ENCODE peak calls at places on chromosomes 12 and 14, in five cellular contexts. N, W, X, K and V are unnamed samples.

GRCh38 chr12:71702590-71702989 is 16.7 kb downstream of the TMEM19 start:
- DNase-seq in N (no peak), W (no peak), X (no peak), K (no peak), V (no peak)

GRCh38 chr14:90649096-90649495 is 167.1 kb downstream of the TTC7B start:
- DNase-seq in N (no peak), W (no peak), X (no peak), K (no peak), V (no peak)

GRCh38 chr12:81520064-81520945 is 238.8 kb downstream of the PPFIA2 start:
- DNase-seq in N (no peak), W (no peak), X (no peak), K (no peak), V (no peak)

GRCh38 chr14:93719234-93719633 is 69.1 kb downstream of the PRIMA1 start:
- DNase-seq in N (no peak), W (no peak), X (no peak), K (no peak), V (no peak)

GRCh38 chr12:24379493-24379892 is 430.0 kb upstream of the SOX5 start:
- DNase-seq in N (no peak), W (no peak), X (no peak), K (no peak), V (no peak)

GRCh38 chr14:70955543-70956480 is 48.6 kb downstream of the PCNX1 start:
- DNase-seq in N (no peak), W (no peak), X (no peak), K (no peak), V (no peak)

GRCh38 chr14:89613260-89614008 is 196.4 kb upstream of the FOXN3 start:
- DNase-seq in N (no peak), W (no peak), X (no peak), K (no peak), V (no peak)

GRCh38 chr14:32250681-32251080 is 47.6 kb upstream of the RNU6-8 start:
- DNase-seq in N (no peak), W (no peak), X (no peak), K (no peak), V (no peak)

GRCh38 chr14:32738206-32738871 is 200.3 kb upstream of the NPAS3 start:
- DNase-seq in N (no peak), W (no peak), X (no peak), K (no peak), V (no peak)

GRCh38 chr14:63046339-63047268 is 1.3 kb upstream of the KCNH5 start:
- DNase-seq in N (no peak), W (no peak), X (no peak), K (no peak), V (no peak)

GRCh38 chr12:15592934-15593333 is 196.3 kb downstream of the EPS8 start:
- DNase-seq in N (no peak), W (no peak), X (no peak), K (no peak), V (no peak)

GRCh38 chr14:76997257-76997970 is 31.1 kb downstream of the IRF2BPL start:
- DNase-seq in N (no peak), W (no peak), X (no peak), K (no peak), V (no peak)

GRCh38 chr14:24612186-24612585 is 2.7 kb upstream of the GZMH start:
- DNase-seq in N (no peak), W (no peak), X (no peak), K (peak; percentile 7), V (no peak)

GRCh38 chr12:89936631-89937030 is 228.0 kb upstream of the ATP2B1 start:
- DNase-seq in N (no peak), W (no peak), X (no peak), K (no peak), V (no peak)

GRCh38 chr14:104359969-104360442 is 219.6 kb upstream of the C14orf180 start:
- DNase-seq in N (no peak), W (no peak), X (no peak), K (no peak), V (peak; percentile 27)

GRCh38 chr12:24197517-24197916 is 248.0 kb upstream of the SOX5 start:
- DNase-seq in N (no peak), W (no peak), X (no peak), K (no peak), V (no peak)

GRCh38 chr14:66507181-66507721 is 696 bp upstream of the GPHN start:
- DNase-seq in N (no peak), W (peak; percentile 27), X (no peak), K (no peak), V (no peak)

GRCh38 chr14:74843653-74844052 is 32.3 kb downstream of the PROX2 start:
- DNase-seq in N (no peak), W (no peak), X (no peak), K (no peak), V (no peak)

GRCh38 chr12:5376591-5377207 is 55.2 kb upstream of the NTF3 start:
- DNase-seq in N (no peak), W (no peak), X (peak; percentile 72), K (no peak), V (no peak)

GRCh38 chr12:60415361-60415760 is 819.5 kb downstream of the SLC16A7 start:
- DNase-seq in N (no peak), W (no peak), X (no peak), K (no peak), V (no peak)

GRCh38 chr12:48074266-48074665 is 31.6 kb downstream of the SENP1 start:
- DNase-seq in N (no peak), W (no peak), X (no peak), K (no peak), V (no peak)

GRCh38 chr12:45893240-45893639 is 97.1 kb downstream of the SCAF11 start:
- DNase-seq in N (no peak), W (no peak), X (no peak), K (peak; percentile 31), V (no peak)

GRCh38 chr14:78933948-78934524 is 763.9 kb downstream of the NRXN3 start:
- DNase-seq in N (no peak), W (peak; percentile 31), X (no peak), K (no peak), V (no peak)

GRCh38 chr12:100427078-100427477 is 46.6 kb upstream of the NR1H4 start:
- DNase-seq in N (no peak), W (peak; percentile 35), X (no peak), K (peak; percentile 48), V (no peak)

GRCh38 chr12:104630230-104630670 is 173.5 kb downstream of the CHST11 start:
- DNase-seq in N (no peak), W (no peak), X (no peak), K (no peak), V (no peak)

GRCh38 chr14:81343701-81344100 is 56.4 kb downstream of the STON2 start:
- DNase-seq in N (no peak), W (no peak), X (no peak), K (no peak), V (no peak)

GRCh38 chr12:106288510-106289195 is 13.9 kb upstream of the TCP11L2 start:
- DNase-seq in N (no peak), W (peak; percentile 76), X (no peak), K (peak; percentile 68), V (no peak)

GRCh38 chr14:37791384-37792036 is 196.1 kb downstream of the TTC6 start:
- DNase-seq in N (no peak), W (no peak), X (no peak), K (no peak), V (no peak)

GRCh38 chr14:34051966-34052657 is 101.2 kb upstream of the EGLN3 start:
- DNase-seq in N (peak; percentile 63), W (peak; percentile 51), X (peak; percentile 73), K (no peak), V (no peak)

GRCh38 chr12:49019435-49020317 is 1.1 kb upstream of the PRKAG1 start:
- DNase-seq in N (no peak), W (peak; percentile 92), X (no peak), K (peak; percentile 60), V (no peak)

GRCh38 chr12:118544569-118544968 is 168.2 kb downstream of the SUDS3 start:
- DNase-seq in N (no peak), W (no peak), X (no peak), K (peak; percentile 13), V (no peak)

GRCh38 chr12:118549506-118550109 is 173.3 kb downstream of the SUDS3 start:
- DNase-seq in N (no peak), W (no peak), X (no peak), K (no peak), V (no peak)

GRCh38 chr12:118543651-118544050 is 167.3 kb downstream of the SUDS3 start:
- DNase-seq in N (no peak), W (no peak), X (no peak), K (no peak), V (no peak)

GRCh38 chr12:118553856-118554504 is 177.6 kb downstream of the SUDS3 start:
- DNase-seq in N (no peak), W (no peak), X (no peak), K (no peak), V (no peak)

DNA sequence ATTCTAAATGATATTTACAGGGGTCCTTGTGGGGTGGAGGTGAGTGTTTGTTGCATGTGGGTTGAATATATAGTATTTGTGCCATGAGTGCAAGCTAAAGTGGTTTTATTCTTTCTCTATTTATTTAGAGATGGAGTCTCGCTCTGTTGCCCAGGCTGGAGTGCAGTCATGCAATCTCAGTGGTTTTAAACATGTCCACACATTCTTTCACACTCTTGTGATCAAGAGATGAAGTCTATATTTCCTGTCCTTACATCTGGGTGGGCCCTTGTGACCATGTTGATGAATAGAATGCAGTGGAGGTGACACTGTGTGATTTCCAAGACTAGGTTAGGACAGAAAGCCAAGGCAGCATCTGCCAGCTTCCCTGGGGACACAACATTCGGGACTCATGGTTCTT is 172.5 kb downstream of the SUDS3 start:
- DNase-seq in N (no peak), W (no peak), X (no peak), K (no peak), V (no peak)
- H3K27ac ChIP-seq in N (no peak overlapping the region), W (no peak overlapping the region), X (no peak overlapping the region), K (no peak overlapping the region), V (no peak overlapping the region)

GRCh38 chr12:68450947-68451260 is 118.7 kb upstream of the MDM1 start:
- DNase-seq in N (no peak), W (no peak), X (no peak), K (no peak), V (no peak)
- H3K4me3 ChIP-seq in N (no peak overlapping the region), W (no peak overlapping the region), X (no peak overlapping the region), K (no peak overlapping the region), V (no peak overlapping the region)

GRCh38 chr12:7498832-7499231 is 4.7 kb downstream of the CD163 start:
- DNase-seq in N (no peak), W (no peak), X (no peak), K (peak; percentile 31), V (no peak)
- H3K27ac ChIP-seq in N (no peak overlapping the region), W (no peak overlapping the region), X (peak overlapping the region; percentile 15), K (no peak overlapping the region), V (no peak overlapping the region)

DNA sequence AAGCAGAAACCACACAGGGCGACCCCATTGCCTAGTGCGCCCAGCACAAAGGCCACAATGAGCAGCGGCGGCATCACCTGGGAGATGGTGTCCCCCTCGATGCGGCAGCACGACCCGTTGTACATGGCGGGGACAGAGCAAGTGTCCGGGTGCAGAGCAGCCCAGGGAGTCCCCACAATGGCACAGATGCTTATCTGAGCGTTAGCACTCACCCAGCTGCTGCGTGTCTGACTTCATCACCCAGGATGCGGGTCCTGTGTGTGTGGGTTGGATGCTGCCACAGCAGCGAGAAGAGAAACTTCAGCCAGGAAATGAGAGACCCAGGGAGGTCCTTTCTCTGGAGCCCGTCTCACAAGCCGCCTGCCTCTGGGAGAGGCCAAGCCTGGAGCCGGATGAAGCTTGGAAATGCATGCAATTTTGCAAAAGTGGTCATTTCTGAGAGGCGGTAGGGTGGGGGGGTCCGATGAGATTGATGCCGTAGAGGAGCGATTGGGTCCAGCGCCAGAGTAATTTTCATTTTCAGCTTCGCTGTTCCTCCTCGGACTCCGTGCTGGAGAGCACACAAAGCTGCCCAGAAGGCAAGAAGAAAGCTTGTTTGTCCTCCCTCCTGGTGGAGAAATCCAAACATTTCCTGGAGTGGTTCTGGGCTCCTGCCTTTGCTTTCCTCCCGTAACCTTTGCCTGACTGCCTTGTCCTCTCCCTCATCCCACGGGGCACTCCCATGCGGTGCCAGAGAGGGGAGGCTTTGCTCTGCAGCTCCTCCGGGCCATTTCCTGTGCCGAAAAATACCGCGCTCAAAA is at the start of gene HCAR1:
- DNase-seq in N (peak; percentile 28), W (no peak), X (no peak), K (no peak), V (no peak)
- H3K4me3 ChIP-seq in N (peak within 1 kb of the TSS; percentile 27), W (peak within 1 kb of the TSS; percentile 4), X (no peak within 1 kb of the TSS), K (no peak within 1 kb of the TSS), V (peak within 1 kb of the TSS; percentile 35)